ENCODE peak calls at places on chromosomes 5 and 9, in nine cellular contexts. X, L, I, O, Y, N, T, G and D are unnamed samples.

GRCh38 chr9:89996106-89996505 is 391.3 kb downstream of the GADD45G start:
- DNase-seq in L (no peak), T (no peak), G (no peak), N (no peak), O (no peak), I (no peak), X (no peak), Y (no peak), D (no peak)

GRCh38 chr9:9914174-9914573 is 698.6 kb downstream of the PTPRD start:
- DNase-seq in I (no peak), X (no peak), N (no peak), Y (no peak), L (peak; percentile 24), T (no peak), O (no peak), G (no peak), D (no peak)

GRCh38 chr5:91281409-91281808 is 101.7 kb downstream of the ARRDC3 start:
- DNase-seq in G (no peak), T (no peak), O (no peak), L (no peak), Y (no peak), X (peak; percentile 90), N (no peak), I (peak; percentile 91), D (no peak)

GRCh38 chr5:146947181-146947941 is 68.8 kb upstream of the PPP2R2B start:
- DNase-seq in I (no peak), T (no peak), X (peak; percentile 12), O (no peak), L (peak; percentile 37), Y (peak; percentile 1), G (peak; percentile 21), N (no peak), D (peak; percentile 21)

GRCh38 chr9:117720555-117720954 is 16.4 kb downstream of the TLR4 start:
- DNase-seq in L (no peak), T (no peak), G (no peak), Y (no peak), N (peak; percentile 42), I (no peak), O (peak; percentile 59), X (peak; percentile 52), D (no peak)

GRCh38 chr9:126157826-126158431 is 168.7 kb upstream of the MVB12B start:
- DNase-seq in L (no peak), O (no peak), X (no peak), N (no peak), G (no peak), Y (no peak), T (no peak), I (no peak), D (no peak)

GRCh38 chr5:180093241-180093640 is 21.7 kb upstream of the RNF130 start:
- DNase-seq in T (no peak), I (no peak), G (no peak), O (no peak), Y (no peak), X (no peak), N (no peak), L (no peak), D (no peak)

GRCh38 chr5:122259995-122260394 is 52.0 kb upstream of the SNCAIP start:
- DNase-seq in L (no peak), G (no peak), O (no peak), X (peak; percentile 82), I (peak; percentile 86), T (peak; percentile 38), N (no peak), Y (no peak), D (no peak)

GRCh38 chr9:22446950-22447606 is 454 bp downstream of the DMRTA1 start:
- DNase-seq in X (no peak), N (peak; percentile 58), T (no peak), I (peak; percentile 58), L (peak; percentile 62), O (peak; percentile 71), Y (peak; percentile 72), G (peak; percentile 60), D (no peak)

GRCh38 chr5:151080620-151081425 is at the start of gene TNIP1:
- DNase-seq in O (peak; percentile 96), Y (peak; percentile 88), L (peak; percentile 92), N (peak; percentile 97), G (peak; percentile 98), T (peak; percentile 94), I (peak; percentile 88), X (peak; percentile 88), D (peak; percentile 36)

GRCh38 chr5:6902597-6902996 is 189.4 kb downstream of the TENT4A start:
- DNase-seq in X (no peak), T (no peak), L (peak; percentile 52), N (no peak), I (no peak), Y (no peak), G (no peak), O (peak; percentile 33), D (no peak)

GRCh38 chr9:104927216-104927911 is 591 bp downstream of the ABCA1 start:
- DNase-seq in I (peak; percentile 62), L (peak; percentile 30), Y (peak; percentile 48), T (peak; percentile 58), N (peak; percentile 35), O (peak; percentile 59), X (peak; percentile 58), G (peak; percentile 66), D (no peak)

GRCh38 chr9:130975156-130975555 is 33.8 kb upstream of the LAMC3 start:
- DNase-seq in X (no peak), N (no peak), Y (no peak), L (no peak), O (no peak), I (no peak), T (no peak), G (no peak), D (no peak)

GRCh38 chr9:130974697-130975096 is 34.3 kb upstream of the LAMC3 start:
- DNase-seq in X (no peak), G (no peak), O (no peak), N (no peak), I (no peak), L (no peak), T (no peak), Y (no peak), D (no peak)

GRCh38 chr9:130972277-130972956 is 33.4 kb upstream of the FIBCD1 start:
- DNase-seq in X (no peak), G (no peak), I (no peak), Y (no peak), O (no peak), N (no peak), L (no peak), T (no peak), D (no peak)

GRCh38 chr9:130972957-130973685 is 34.1 kb upstream of the FIBCD1 start:
- DNase-seq in G (no peak), Y (no peak), T (no peak), L (no peak), I (no peak), O (no peak), N (no peak), X (no peak), D (no peak)

DNA sequence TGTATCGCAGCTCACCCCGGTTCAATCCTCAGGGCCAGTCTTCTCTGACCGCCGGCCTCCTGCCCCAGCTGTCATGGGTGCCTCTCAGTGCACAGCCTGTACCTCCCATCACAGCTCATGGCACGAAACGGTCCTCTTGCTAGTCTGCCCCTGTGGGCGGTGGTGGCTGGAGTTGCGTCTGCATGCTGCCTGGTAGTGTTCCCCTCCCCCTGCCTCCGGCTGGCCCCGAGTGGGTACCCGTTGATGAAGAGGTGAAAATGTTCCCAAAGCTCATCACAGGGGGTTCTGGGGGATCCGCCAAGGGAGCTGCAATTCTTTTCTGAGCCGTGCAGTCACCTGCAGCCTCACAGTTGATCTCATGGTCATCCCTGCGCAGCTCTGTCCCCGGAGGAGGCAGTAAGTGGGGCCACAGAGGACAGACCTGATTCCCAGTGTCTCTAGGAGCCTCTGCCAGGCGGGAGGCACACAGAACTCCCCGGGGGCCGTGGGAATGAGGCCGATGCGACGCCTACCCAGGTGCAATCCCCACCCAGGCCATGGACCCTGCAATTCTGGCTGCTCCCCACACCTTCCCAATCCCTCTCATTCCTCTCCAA is 34.7 kb upstream of the FIBCD1 start:
- DNase-seq in O (no peak), T (no peak), Y (no peak), L (peak; percentile 61), X (no peak), N (no peak), G (no peak), I (no peak), D (no peak)
- TF ChIP-seq CTCF in O (no peak), T (no peak), Y (no peak), L (no peak), X (no peak), N (no peak), G (no peak), I (no peak), D (no peak)

GRCh38 chr5:50302815-50303490 is 138.1 kb downstream of the EMB start:
- DNase-seq in X (peak; percentile 68), L (no peak), T (no peak), Y (peak; percentile 15), I (peak; percentile 62), O (no peak), G (no peak), N (no peak), D (no peak)

GRCh38 chr5:50299896-50300295 is 141.2 kb downstream of the EMB start:
- DNase-seq in N (no peak), T (no peak), O (no peak), I (no peak), Y (no peak), X (no peak), G (no peak), L (no peak), D (no peak)

GRCh38 chr5:50301756-50302155 is 139.3 kb downstream of the EMB start:
- DNase-seq in Y (no peak), G (no peak), X (no peak), N (no peak), O (no peak), I (no peak), L (no peak), T (no peak), D (no peak)

GRCh38 chr5:50300878-50301277 is 140.2 kb downstream of the EMB start:
- DNase-seq in Y (no peak), L (no peak), I (no peak), N (no peak), T (no peak), O (no peak), G (no peak), X (no peak), D (no peak)
- H3K4me3 ChIP-seq in Y (no peak overlapping the region), L (no peak overlapping the region), I (no peak overlapping the region), N (no peak overlapping the region), T (no peak overlapping the region), O (no peak overlapping the region), G (no peak overlapping the region), X (no peak overlapping the region), D (no peak overlapping the region)

GRCh38 chr9:112774006-112774996 is 23.7 kb downstream of the SNX30 start:
- DNase-seq in X (peak; percentile 42), Y (no peak), L (no peak), O (no peak), I (peak; percentile 65), N (no peak), G (no peak), T (no peak), D (no peak)
- TF ChIP-seq CTCF in X (no peak), Y (no peak), L (no peak), O (no peak), I (no peak), N (no peak), G (no peak), T (no peak), D (no peak)

DNA sequence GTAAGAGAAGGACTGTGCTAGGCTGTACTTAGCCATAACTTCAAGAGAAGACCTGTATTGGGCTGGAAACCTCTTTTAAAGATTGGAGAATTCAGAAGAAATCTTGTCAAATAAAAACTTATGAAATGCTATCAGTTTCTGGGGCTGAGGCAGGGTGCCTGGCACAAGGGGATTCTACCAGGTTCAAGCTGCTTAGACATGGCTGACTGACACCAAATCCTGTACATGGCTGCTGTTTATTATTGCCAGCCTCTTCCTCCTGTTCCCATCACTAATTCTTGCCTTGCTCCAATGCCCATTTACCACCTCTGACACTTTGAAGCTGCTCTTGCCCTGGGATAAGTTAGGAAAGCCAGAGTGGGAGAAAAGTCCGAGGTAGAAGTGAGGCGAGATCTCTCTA is 66.4 kb upstream of the TNFAIP8 start:
- DNase-seq in O (no peak), I (no peak), X (no peak), L (peak; percentile 33), G (no peak), Y (no peak), T (no peak), N (no peak), D (no peak)
- H3K4me3 ChIP-seq in O (no peak overlapping the region), I (no peak overlapping the region), X (no peak overlapping the region), L (no peak overlapping the region), G (no peak overlapping the region), Y (no peak overlapping the region), T (no peak overlapping the region), N (no peak overlapping the region), D (no peak overlapping the region)